ENCODE peak calls at places on chromosomes 3 and 15, in eight cellular contexts. G is mucosa of descending colon; J is GM12864; N is adipocyte; R is naive thymus-derived CD4-positive, alpha-beta T cell; Q is neural progenitor cell; B is epithelial cell of esophagus; E is adrenal gland. D is an unnamed sample.

GRCh38 chr15:101276501-101277037 is 716 bp downstream of the SELENOS start:
- DNase-seq in G (no peak), J (no peak), N (peak), R (no peak), Q (peak), B (peak), E (no peak), D (no peak)

GRCh38 chr3:113825090-113825489 is 13.5 kb upstream of the GRAMD1C start:
- DNase-seq in G (no peak), J (peak), N (no peak), R (no peak), Q (no peak), B (peak), E (no peak), D (peak)

GRCh38 chr15:77034620-77035467 is 36.1 kb downstream of the TSPAN3 start:
- DNase-seq in G (peak), J (no peak), N (peak), R (peak), Q (peak), B (no peak), E (no peak), D (no peak)

GRCh38 chr3:186180891-186181471 is 72.1 kb upstream of the ETV5 start:
- DNase-seq in G (no peak), J (no peak), N (no peak), R (no peak), Q (no peak), B (no peak), E (no peak), D (no peak)

GRCh38 chr3:105253225-105253624 is 113.5 kb upstream of the ALCAM start:
- DNase-seq in G (no peak), J (no peak), N (no peak), R (no peak), Q (peak), B (no peak), E (no peak), D (no peak)

GRCh38 chr15:64622410-64623260 is 152.8 kb downstream of the RBPMS2 start:
- DNase-seq in G (no peak), J (no peak), N (no peak), R (peak), Q (no peak), B (no peak), E (no peak), D (peak)

GRCh38 chr15:29070471-29071192 is 184.9 kb downstream of the APBA2 start:
- DNase-seq in G (no peak), J (no peak), N (no peak), R (no peak), Q (no peak), B (no peak), E (no peak), D (no peak)

GRCh38 chr3:64240445-64240844 is 15.2 kb upstream of the PRICKLE2 start:
- DNase-seq in G (no peak), J (no peak), N (no peak), R (no peak), Q (no peak), B (no peak), E (no peak), D (no peak)

GRCh38 chr3:115042351-115042750 is 104.7 kb downstream of the ZBTB20 start:
- DNase-seq in G (no peak), J (no peak), N (peak), R (no peak), Q (no peak), B (no peak), E (no peak), D (no peak)

GRCh38 chr3:138205527-138205926 is 18.4 kb downstream of the ARMC8 start:
- DNase-seq in G (no peak), J (no peak), N (no peak), R (no peak), Q (no peak), B (no peak), E (no peak), D (no peak)

GRCh38 chr3:87333393-87333892 is 57.1 kb upstream of the POU1F1 start:
- DNase-seq in G (no peak), J (no peak), N (peak), R (no peak), Q (no peak), B (peak), E (no peak), D (no peak)

GRCh38 chr15:39156166-39156565 is 424.7 kb upstream of the THBS1 start:
- DNase-seq in G (no peak), J (no peak), N (peak), R (no peak), Q (no peak), B (no peak), E (peak), D (no peak)

GRCh38 chr3:52830535-52831258 is at the start of gene ITIH4:
- DNase-seq in G (no peak), J (no peak), N (no peak), R (no peak), Q (no peak), B (no peak), E (peak), D (no peak)

GRCh38 chr3:126413693-126414080 is 19.0 kb downstream of the CFAP100 start:
- DNase-seq in G (no peak), J (no peak), N (no peak), R (no peak), Q (no peak), B (no peak), E (no peak), D (no peak)

GRCh38 chr3:191549377-191549776 is 88.4 kb downstream of the PYDC2 start:
- DNase-seq in G (no peak), J (no peak), N (no peak), R (no peak), Q (no peak), B (no peak), E (no peak), D (peak)

GRCh38 chr3:79148786-79149185 is 619.0 kb downstream of the ROBO1 start:
- DNase-seq in G (no peak), J (no peak), N (no peak), R (no peak), Q (no peak), B (peak), E (no peak), D (no peak)

GRCh38 chr15:40743921-40744809 is 10.9 kb downstream of the RMDN3 start:
- DNase-seq in G (no peak), J (no peak), N (peak), R (no peak), Q (no peak), B (peak), E (no peak), D (no peak)

DNA sequence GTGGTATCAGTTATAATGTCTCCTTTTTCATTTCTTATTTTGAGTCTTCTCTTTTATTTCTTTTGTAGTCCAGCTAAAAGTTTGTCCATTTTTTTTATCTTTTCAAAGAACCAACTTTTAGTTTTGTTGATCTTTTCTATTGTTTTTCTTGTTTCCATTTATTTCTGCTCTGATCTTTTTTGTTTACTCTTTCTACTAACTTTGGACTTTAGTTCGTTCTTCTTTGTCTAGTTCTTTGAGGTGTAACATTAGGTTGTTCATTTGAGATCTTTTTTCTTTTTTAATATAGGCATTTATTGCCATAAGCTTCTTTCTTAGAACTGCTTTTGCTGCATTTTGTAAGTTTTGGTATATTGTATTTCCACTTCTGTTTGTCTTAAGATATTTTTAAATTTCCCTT is 51.1 kb downstream of the KAT2B start:
- DNase-seq in G (no peak), J (no peak), N (no peak), R (no peak), Q (no peak), B (no peak), E (no peak), D (no peak)
- H3K4me3 ChIP-seq in G (no peak), J (no peak), N (no peak), R (no peak), Q (no peak), B (no peak), E (no peak), D (no peak)

GRCh38 chr3:136893848-136894443 is 31.9 kb downstream of the NCK1 start:
- DNase-seq in G (no peak), J (no peak), N (peak), R (no peak), Q (no peak), B (peak), E (no peak), D (no peak)
- H3K4me3 ChIP-seq in G (no peak), J (no peak), N (peak), R (no peak), Q (no peak), B (no peak), E (no peak), D (no peak)

GRCh38 chr3:42871592-42872196 is 4.0 kb downstream of the CYP8B1 start:
- DNase-seq in G (no peak), J (no peak), N (no peak), R (no peak), Q (no peak), B (no peak), E (peak), D (no peak)
- H3K4me3 ChIP-seq in G (no peak), J (no peak), N (no peak), R (no peak), Q (no peak), B (no peak), E (no peak), D (no peak)

GRCh38 chr3:24242012-24242698 is 252.5 kb downstream of the THRB start:
- DNase-seq in G (no peak), J (no peak), N (peak), R (no peak), Q (no peak), B (peak), E (no peak), D (no peak)
- H3K4me3 ChIP-seq in G (no peak), J (no peak), N (peak), R (no peak), Q (no peak), B (no peak), E (no peak), D (no peak)

DNA sequence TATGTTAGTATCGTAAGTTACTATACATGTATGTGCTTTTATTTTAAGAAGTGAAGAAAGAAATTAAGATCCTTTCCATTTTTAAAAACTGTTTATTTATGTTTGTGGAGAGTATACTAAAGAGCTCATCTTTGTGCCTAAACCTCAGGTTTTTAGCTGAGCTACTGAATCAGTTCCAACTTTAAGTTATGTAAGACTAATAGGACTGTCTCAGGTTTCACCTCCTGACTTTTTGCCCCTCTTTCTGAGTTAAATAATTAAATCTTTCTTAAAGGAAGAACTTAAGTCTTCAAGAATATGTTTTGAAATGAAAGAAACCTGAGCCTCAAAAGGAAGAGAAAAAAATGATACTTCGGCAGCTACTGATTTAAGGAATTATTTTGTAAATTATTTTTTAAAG is 2.6 kb downstream of the SLMAP start:
- DNase-seq in G (no peak), J (no peak), N (peak), R (no peak), Q (no peak), B (no peak), E (no peak), D (no peak)
- H3K4me3 ChIP-seq in G (no peak), J (no peak), N (peak), R (peak), Q (peak), B (peak), E (peak), D (peak)

GRCh38 chr3:182414586-182414985 is 378.7 kb upstream of the ATP11B start:
- DNase-seq in G (no peak), J (no peak), N (no peak), R (no peak), Q (no peak), B (no peak), E (no peak), D (no peak)

GRCh38 chr3:182410051-182410450 is 383.3 kb upstream of the ATP11B start:
- DNase-seq in G (no peak), J (no peak), N (no peak), R (no peak), Q (no peak), B (no peak), E (no peak), D (no peak)

GRCh38 chr3:182413061-182413460 is 380.2 kb upstream of the ATP11B start:
- DNase-seq in G (no peak), J (no peak), N (no peak), R (no peak), Q (no peak), B (no peak), E (no peak), D (no peak)

GRCh38 chr3:182412066-182412465 is 381.2 kb upstream of the ATP11B start:
- DNase-seq in G (no peak), J (no peak), N (no peak), R (no peak), Q (no peak), B (peak), E (no peak), D (no peak)

GRCh38 chr3:182413682-182414081 is 379.6 kb upstream of the ATP11B start:
- DNase-seq in G (no peak), J (no peak), N (no peak), R (no peak), Q (no peak), B (no peak), E (no peak), D (no peak)
- H3K4me3 ChIP-seq in G (no peak), J (no peak), N (no peak), R (no peak), Q (no peak), B (no peak), E (no peak), D (no peak)

DNA sequence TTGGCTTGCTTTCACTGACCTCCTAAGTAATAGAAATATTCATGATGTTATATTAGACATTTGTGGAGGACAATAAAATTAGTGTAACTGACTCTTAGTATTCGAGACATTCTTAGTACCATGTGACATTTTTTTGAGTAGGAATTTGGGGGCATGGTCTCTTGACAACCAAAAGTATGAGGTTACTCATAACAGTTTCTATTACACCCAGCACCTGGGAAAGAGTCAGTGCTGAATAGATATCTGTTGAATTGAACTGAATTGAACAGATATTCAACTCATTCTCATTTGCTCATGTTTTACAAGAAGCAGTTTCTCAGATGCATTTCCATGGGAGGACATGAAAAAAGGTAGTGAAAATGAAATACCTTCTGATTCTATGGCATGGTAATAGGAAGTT is 84.4 kb downstream of the CMSS1 start:
- DNase-seq in G (no peak), J (no peak), N (no peak), R (no peak), Q (no peak), B (peak), E (no peak), D (peak)
- H3K4me3 ChIP-seq in G (no peak), J (no peak), N (peak), R (no peak), Q (no peak), B (no peak), E (no peak), D (no peak)

D was measured in GM06990.